ENCODE peak calls at places on chromosomes 6 and 20, in four cellular contexts. E, Q, I and S are unnamed samples.

GRCh38 chr6:4017847-4018193 is 61.1 kb downstream of the FAM217A start:
- DNase-seq in I (no peak), E (no peak), Q (no peak), S (no peak)

GRCh38 chr20:54611701-54612487 is 136.5 kb downstream of the DOK5 start:
- DNase-seq in I (no peak), Q (no peak), E (no peak), S (no peak)

GRCh38 chr20:39800111-39800510 is 838.0 kb downstream of the DHX35 start:
- DNase-seq in E (no peak), Q (no peak), I (no peak), S (no peak)

GRCh38 chr6:109713097-109713496 is 22.0 kb downstream of the FIG4 start:
- DNase-seq in I (no peak), Q (no peak), E (no peak), S (no peak)

GRCh38 chr6:14221564-14222297 is 104.2 kb downstream of the CD83 start:
- DNase-seq in I (no peak), Q (no peak), E (no peak), S (no peak)

GRCh38 chr6:37617073-37617472 is 80.6 kb downstream of the MDGA1 start:
- DNase-seq in Q (no peak), E (no peak), I (no peak), S (no peak)

GRCh38 chr6:168310945-168311344 is 8.6 kb downstream of the DACT2 start:
- DNase-seq in E (no peak), I (no peak), Q (no peak), S (no peak)

GRCh38 chr6:23692184-23692583 is 433.8 kb upstream of the NRSN1 start:
- DNase-seq in I (no peak), E (no peak), Q (no peak), S (no peak)

GRCh38 chr6:151665329-151665728 is 142.2 kb upstream of the ESR1 start:
- DNase-seq in E (no peak), Q (no peak), I (no peak), S (no peak)

GRCh38 chr20:41889871-41890224 is 271.7 kb upstream of the CHD6 start:
- DNase-seq in E (no peak), Q (no peak), I (no peak), S (no peak)

GRCh38 chr6:112468359-112468758 is 121.2 kb downstream of the RFPL4B start:
- DNase-seq in E (no peak), Q (no peak), I (no peak), S (no peak)

GRCh38 chr20:62448038-62448437 is 20.7 kb upstream of the RBBP8NL start:
- DNase-seq in E (no peak), I (no peak), Q (no peak), S (no peak)

GRCh38 chr6:7819641-7820040 is 90.9 kb downstream of the TXNDC5 start:
- DNase-seq in E (no peak), Q (no peak), I (no peak), S (no peak)

GRCh38 chr6:8177721-8178120 is 75.4 kb upstream of the EEF1E1 start:
- DNase-seq in Q (no peak), E (no peak), I (no peak), S (no peak)

GRCh38 chr6:84415517-84415916 is 188.1 kb upstream of the CEP162 start:
- DNase-seq in Q (no peak), I (no peak), E (no peak), S (no peak)

GRCh38 chr20:63167026-63167917 is 48.7 kb downstream of the YTHDF1 start:
- DNase-seq in I (no peak), Q (no peak), E (no peak), S (peak)

GRCh38 chr20:2809690-2810089 is 5.1 kb upstream of the C20orf141 start:
- DNase-seq in E (no peak), Q (no peak), I (no peak), S (no peak)

GRCh38 chr6:32244270-32244669 is 20.4 kb upstream of the NOTCH4 start:
- DNase-seq in E (no peak), I (no peak), Q (no peak), S (no peak)

GRCh38 chr20:62595491-62595890 is 46.8 kb upstream of the SLCO4A1 start:
- DNase-seq in E (no peak), Q (no peak), I (peak), S (no peak)

GRCh38 chr20:6057139-6057538 is 3.3 kb upstream of the LRRN4 start:
- DNase-seq in I (no peak), E (no peak), Q (no peak), S (no peak)